ENCODE peak calls at places on chromosomes 16 and 17, in four cellular contexts. One of them, this sample, is unnamed.

GRCh38 chr16:3528406-3528805 is 27.6 kb downstream of the CLUAP1 start:
- DNase-seq in NCI-H2081: no peak
- DNase-seq in left ventricle myocardium inferior: no peak
- DNase-seq in cardiac fibroblast: no peak
- DNase-seq in this sample: no peak

GRCh38 chr17:77697480-77698400 is 260.8 kb upstream of the TNRC6C start:
- DNase-seq in NCI-H2081: no peak
- DNase-seq in left ventricle myocardium inferior: no peak
- DNase-seq in cardiac fibroblast: no peak
- DNase-seq in this sample: no peak

GRCh38 chr17:75478508-75478907 is 22.1 kb downstream of the TMEM94 start:
- DNase-seq in NCI-H2081: no peak
- DNase-seq in left ventricle myocardium inferior: no peak
- DNase-seq in cardiac fibroblast: no peak
- DNase-seq in this sample: no peak

GRCh38 chr17:13702266-13702665 is 100.5 kb upstream of the HS3ST3A1 start:
- DNase-seq in NCI-H2081: no peak
- DNase-seq in left ventricle myocardium inferior: no peak
- DNase-seq in cardiac fibroblast: peak; percentile 8
- DNase-seq in this sample: no peak

GRCh38 chr17:77425791-77426641 is 285.2 kb downstream of the SEC14L1 start:
- DNase-seq in NCI-H2081: no peak
- DNase-seq in left ventricle myocardium inferior: no peak
- DNase-seq in cardiac fibroblast: peak; percentile 86
- DNase-seq in this sample: no peak

GRCh38 chr16:87316923-87317765 is at the start of gene C16orf95:
- DNase-seq in NCI-H2081: peak; percentile 84
- DNase-seq in left ventricle myocardium inferior: peak; percentile 95
- DNase-seq in cardiac fibroblast: peak; percentile 96
- DNase-seq in this sample: peak; percentile 95

GRCh38 chr16:3101018-3101840 is 2.1 kb upstream of the ZSCAN10 start:
- DNase-seq in NCI-H2081: no peak
- DNase-seq in left ventricle myocardium inferior: no peak
- DNase-seq in cardiac fibroblast: peak; percentile 33
- DNase-seq in this sample: peak; percentile 16

GRCh38 chr17:18327556-18327955 is 12.5 kb downstream of the SMCR8 start:
- DNase-seq in NCI-H2081: no peak
- DNase-seq in left ventricle myocardium inferior: no peak
- DNase-seq in cardiac fibroblast: no peak
- DNase-seq in this sample: no peak

GRCh38 chr17:49482144-49482817 is 12.8 kb upstream of the NGFR start:
- DNase-seq in NCI-H2081: no peak
- DNase-seq in left ventricle myocardium inferior: no peak
- DNase-seq in cardiac fibroblast: peak; percentile 34
- DNase-seq in this sample: no peak

GRCh38 chr17:1399366-1399678 is 700 bp downstream of the YWHAE start:
- DNase-seq in NCI-H2081: no peak
- DNase-seq in left ventricle myocardium inferior: peak; percentile 60
- DNase-seq in cardiac fibroblast: no peak
- DNase-seq in this sample: no peak

GRCh38 chr17:58786586-58787295 is 31.1 kb downstream of the PPM1E start:
- DNase-seq in NCI-H2081: no peak
- DNase-seq in left ventricle myocardium inferior: no peak
- DNase-seq in cardiac fibroblast: peak; percentile 75
- DNase-seq in this sample: no peak

GRCh38 chr17:34673995-34674900 is 94.9 kb downstream of the TMEM132E start:
- DNase-seq in NCI-H2081: no peak
- DNase-seq in left ventricle myocardium inferior: no peak
- DNase-seq in cardiac fibroblast: no peak
- DNase-seq in this sample: no peak

GRCh38 chr17:56471661-56472060 is 121.8 kb upstream of the NOG start:
- DNase-seq in NCI-H2081: no peak
- DNase-seq in left ventricle myocardium inferior: no peak
- DNase-seq in cardiac fibroblast: no peak
- DNase-seq in this sample: no peak

GRCh38 chr16:73949574-73950348 is 346.9 kb upstream of the PSMD7 start:
- DNase-seq in NCI-H2081: no peak
- DNase-seq in left ventricle myocardium inferior: no peak
- DNase-seq in cardiac fibroblast: peak; percentile 71
- DNase-seq in this sample: no peak

GRCh38 chr16:53822936-53823529 is 119.1 kb downstream of the FTO start:
- DNase-seq in NCI-H2081: no peak
- DNase-seq in left ventricle myocardium inferior: no peak
- DNase-seq in cardiac fibroblast: peak; percentile 76
- DNase-seq in this sample: peak; percentile 6

GRCh38 chr17:30793282-30793977 is 31.1 kb downstream of the CRLF3 start:
- DNase-seq in NCI-H2081: no peak
- DNase-seq in left ventricle myocardium inferior: no peak
- DNase-seq in cardiac fibroblast: no peak
- DNase-seq in this sample: no peak

GRCh38 chr16:88700636-88701482 is 5.3 kb downstream of the RNF166 start:
- DNase-seq in NCI-H2081: no peak
- DNase-seq in left ventricle myocardium inferior: peak; percentile 93
- DNase-seq in cardiac fibroblast: peak; percentile 89
- DNase-seq in this sample: peak; percentile 93

GRCh38 chr16:10883004-10883403 is 6.0 kb downstream of the CIITA start:
- DNase-seq in NCI-H2081: no peak
- DNase-seq in left ventricle myocardium inferior: no peak
- DNase-seq in cardiac fibroblast: no peak
- DNase-seq in this sample: no peak

This sample was measured in KG1.